ENCODE peak calls at places on chromosomes 5 and 9, in nine cellular contexts. R, X, C, K, N, T, O, Q and S are unnamed samples. For H3K36me3, the result is how much of the 10 kb centered on the place peaks cover.

GRCh38 chr9:27483576-27483975 is 40.5 kb upstream of the IFNK start:
- DNase-seq in R (no peak), T (no peak), O (no peak), K (no peak), Q (no peak), C (no peak), X (no peak), N (no peak), S (no peak)

GRCh38 chr9:133558191-133559126 is 24.0 kb downstream of the ADAMTSL2 start:
- DNase-seq in T (no peak), K (peak), O (no peak), R (peak), C (no peak), N (peak), X (peak), Q (no peak), S (no peak)

GRCh38 chr9:32294051-32294600 is 90.3 kb upstream of the ACO1 start:
- DNase-seq in K (no peak), O (no peak), N (no peak), R (no peak), X (no peak), Q (no peak), T (no peak), C (no peak), S (no peak)

GRCh38 chr9:129640086-129640870 is 1.7 kb downstream of the ASB6 start:
- DNase-seq in O (no peak), C (no peak), N (peak), Q (no peak), K (no peak), X (no peak), R (no peak), T (no peak), S (no peak)

GRCh38 chr5:37668524-37669047 is 171.3 kb downstream of the GDNF start:
- DNase-seq in N (no peak), O (peak), X (peak), Q (no peak), R (peak), C (no peak), K (peak), T (peak), S (peak)

GRCh38 chr9:78029601-78030552 is 1.7 kb downstream of the GNAQ start:
- DNase-seq in R (peak), X (no peak), T (peak), C (no peak), O (no peak), Q (no peak), N (peak), K (no peak), S (peak)

GRCh38 chr9:129378241-129378661 is 200.2 kb upstream of the IER5L start:
- DNase-seq in K (no peak), X (no peak), T (no peak), O (no peak), N (no peak), Q (no peak), R (no peak), C (no peak), S (no peak)

GRCh38 chr5:76691470-76692273 is 24.3 kb upstream of the F2R start:
- DNase-seq in O (no peak), R (peak), T (no peak), Q (no peak), K (peak), X (peak), C (no peak), N (no peak), S (no peak)

GRCh38 chr5:170307575-170308465 is 10.2 kb upstream of the LCP2 start:
- DNase-seq in K (peak), O (no peak), C (no peak), X (peak), N (peak), R (peak), T (peak), Q (no peak), S (peak)

GRCh38 chr5:66551338-66551737 is 44.9 kb upstream of the MAST4 start:
- DNase-seq in T (no peak), O (no peak), C (no peak), K (no peak), R (no peak), Q (no peak), X (no peak), N (no peak), S (no peak)

GRCh38 chr5:135689506-135689905 is 110.7 kb upstream of the CXCL14 start:
- DNase-seq in T (no peak), C (no peak), X (no peak), R (no peak), N (no peak), O (no peak), K (no peak), Q (no peak), S (no peak)

GRCh38 chr9:129459550-129460322 is 161.2 kb downstream of the C9orf50 start:
- DNase-seq in N (peak), T (no peak), X (no peak), C (no peak), K (peak), O (no peak), Q (no peak), R (no peak), S (no peak)

GRCh38 chr9:589723-590122 is 251.8 kb upstream of the DMRT1 start:
- DNase-seq in O (no peak), Q (no peak), K (no peak), N (no peak), R (peak), X (no peak), C (no peak), T (no peak), S (no peak)

GRCh38 chr5:102241809-102242421 is 54.2 kb downstream of the SLCO4C1 start:
- DNase-seq in Q (no peak), N (no peak), K (no peak), T (peak), X (no peak), R (peak), O (no peak), C (no peak), S (no peak)

GRCh38 chr9:123445981-123446610 is 90.1 kb downstream of the CRB2 start:
- DNase-seq in T (no peak), K (no peak), R (no peak), X (no peak), Q (no peak), N (peak), C (no peak), O (no peak), S (no peak)

GRCh38 chr9:76866689-76867088 is 39.2 kb downstream of the PRUNE2 start:
- DNase-seq in C (no peak), X (no peak), Q (no peak), K (no peak), O (no peak), N (peak), T (no peak), R (peak), S (no peak)

GRCh38 chr5:162128117-162128516 is 60.5 kb downstream of the GABRG2 start:
- DNase-seq in N (no peak), T (no peak), K (no peak), C (no peak), X (no peak), R (no peak), O (no peak), Q (no peak), S (no peak)

GRCh38 chr9:5510991-5511390 is 660 bp downstream of the PDCD1LG2 start:
- DNase-seq in X (no peak), Q (no peak), T (no peak), K (no peak), R (no peak), O (no peak), C (no peak), N (no peak), S (no peak)

GRCh38 chr5:34719029-34719428 is 62.9 kb downstream of the RAI14 start:
- DNase-seq in K (no peak), N (no peak), R (no peak), C (no peak), O (no peak), Q (no peak), X (no peak), T (no peak), S (no peak)

GRCh38 chr9:129597355-129598088 is 23.4 kb downstream of the C9orf50 start:
- DNase-seq in R (peak), T (peak), X (peak), O (peak), K (peak), N (peak), Q (peak), C (peak), S (peak)

GRCh38 chr9:137300607-137301085 is 1.4 kb downstream of the NRARP start:
- DNase-seq in N (no peak), X (peak), R (peak), Q (peak), O (no peak), K (peak), C (peak), T (peak), S (peak)

GRCh38 chr5:90585337-90585986 is 26.9 kb downstream of the ADGRV1 start:
- DNase-seq in C (no peak), T (no peak), Q (no peak), R (no peak), K (no peak), X (no peak), O (no peak), N (no peak), S (no peak)

GRCh38 chr9:71681708-71682268 is 86.5 kb downstream of the CEMIP2 start:
- DNase-seq in X (no peak), R (peak), N (no peak), K (no peak), O (no peak), C (no peak), T (no peak), Q (no peak), S (no peak)

GRCh38 chr9:7968642-7969041 is 169.1 kb upstream of the DMAC1 start:
- DNase-seq in C (no peak), Q (no peak), T (no peak), X (no peak), K (no peak), N (no peak), O (no peak), R (no peak), S (no peak)

GRCh38 chr5:370959-371810 is 49.7 kb downstream of the AHRR start:
- DNase-seq in X (no peak), C (peak), R (no peak), N (peak), K (peak), Q (no peak), O (peak), T (peak), S (peak)

GRCh38 chr5:105630803-105631202 is 2039.9 kb downstream of the EFNA5 start:
- DNase-seq in X (no peak), O (no peak), C (no peak), N (no peak), Q (no peak), R (no peak), T (no peak), K (no peak), S (no peak)

GRCh38 chr9:86098793-86099694 is at the start of gene GOLM1:
- DNase-seq in N (no peak), T (peak), K (peak), O (no peak), C (peak), Q (peak), X (peak), R (peak), S (peak)

GRCh38 chr5:26757941-26758340 is 280.4 kb downstream of the CDH9 start:
- DNase-seq in K (no peak), R (no peak), T (no peak), O (no peak), N (no peak), Q (no peak), X (no peak), C (no peak), S (no peak)

GRCh38 chr5:124401247-124402143 is 344.9 kb downstream of the ZNF608 start:
- DNase-seq in X (no peak), Q (no peak), C (no peak), O (no peak), N (no peak), R (no peak), K (no peak), T (no peak), S (no peak)

GRCh38 chr5:120386981-120387380 is 77.1 kb upstream of the PRR16 start:
- DNase-seq in Q (no peak), K (no peak), C (no peak), R (no peak), N (no peak), O (no peak), T (no peak), X (no peak), S (no peak)

GRCh38 chr5:55675119-55675518 is 37.0 kb downstream of the SLC38A9 start:
- DNase-seq in K (no peak), N (no peak), T (no peak), O (no peak), X (no peak), Q (no peak), R (no peak), C (no peak), S (no peak)

GRCh38 chr5:29822499-29822898 is 1371.0 kb upstream of the CDH6 start:
- DNase-seq in X (no peak), T (no peak), N (no peak), K (no peak), R (no peak), O (no peak), C (no peak), Q (no peak), S (no peak)

GRCh38 chr5:151584057-151584937 is 6.8 kb downstream of the FAT2 start:
- DNase-seq in C (no peak), X (no peak), T (no peak), K (no peak), R (no peak), N (no peak), Q (no peak), O (no peak), S (peak)

GRCh38 chr9:75589497-75589896 is 301.0 kb upstream of the PCSK5 start:
- DNase-seq in N (no peak), O (no peak), X (no peak), C (no peak), R (no peak), Q (no peak), K (no peak), T (no peak), S (no peak)

DNA sequence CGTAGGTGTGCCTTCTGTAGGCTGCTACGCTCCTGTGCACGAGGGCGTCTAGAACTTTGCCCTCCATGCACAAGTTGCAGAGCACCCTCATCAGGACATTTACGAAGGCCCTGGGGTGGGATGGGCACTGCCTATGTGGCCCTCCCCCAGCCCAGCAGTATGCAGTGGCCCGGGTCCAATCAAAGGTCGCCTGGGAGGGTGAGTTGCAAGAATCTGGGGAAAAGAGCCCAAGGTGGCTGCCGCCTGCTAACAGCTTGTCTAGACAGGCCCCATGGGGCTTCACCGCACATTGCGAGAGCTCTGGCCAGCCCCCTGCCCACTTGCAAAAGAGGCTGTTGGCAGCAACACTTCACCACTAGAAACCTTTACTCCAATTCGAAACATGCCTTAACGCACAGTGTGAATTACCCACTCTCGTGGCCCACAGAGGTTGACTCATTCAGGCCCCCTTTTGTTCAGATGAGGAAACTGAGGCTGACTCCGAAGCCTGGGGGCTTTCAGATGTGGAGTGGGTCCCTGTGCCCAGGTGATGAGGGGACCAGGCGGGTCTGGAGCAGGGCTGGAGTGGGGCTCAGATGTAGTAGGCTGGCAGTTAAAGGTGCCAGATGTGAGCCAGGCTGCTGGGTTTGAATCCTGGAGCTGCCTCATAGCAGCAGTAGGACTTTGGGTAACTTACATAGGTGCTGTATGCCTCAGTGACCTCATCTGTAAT is 31.8 kb upstream of the IL17B start:
- DNase-seq in T (no peak), C (no peak), R (no peak), X (no peak), N (peak), Q (no peak), O (no peak), K (no peak), S (no peak)
- TF ChIP-seq CTCF in T (no peak), C (no peak), R (no peak), X (no peak), N (no peak), Q (no peak), O (no peak), K (no peak), S (no peak)

GRCh38 chr5:167346461-167346860 is 945.0 kb upstream of the WWC1 start:
- DNase-seq in N (no peak), K (no peak), O (no peak), R (no peak), Q (no peak), T (no peak), X (no peak), C (no peak), S (no peak)
- H3K36me3 ChIP-seq in N (under half), K (under half), O (under half), R (under half), Q (under half), T (under half), X (under half), C (under half), S (under half)

GRCh38 chr5:1909346-1909985 is 26.7 kb upstream of the IRX4 start:
- DNase-seq in O (peak), T (no peak), K (no peak), N (no peak), R (no peak), C (no peak), Q (no peak), X (no peak), S (no peak)
- TF ChIP-seq CTCF in O (no peak), T (no peak), K (no peak), N (no peak), R (no peak), C (no peak), Q (no peak), X (no peak), S (no peak)

GRCh38 chr9:109063765-109064164 is 50.5 kb upstream of the CTNNAL1 start:
- DNase-seq in K (no peak), R (no peak), C (no peak), N (no peak), Q (no peak), O (no peak), X (no peak), T (no peak), S (no peak)
- H3K36me3 ChIP-seq in K (half or more), R (under half), C (under half), N (under half), Q (under half), O (under half), X (under half), T (under half), S (under half)

GRCh38 chr9:36632892-36633291 is 60.2 kb downstream of the MELK start:
- DNase-seq in X (no peak), R (peak), K (no peak), O (no peak), C (no peak), Q (no peak), T (no peak), N (no peak), S (no peak)
- TF ChIP-seq CTCF in X (peak), R (peak), K (peak), O (no peak), C (no peak), Q (peak), T (peak), N (peak), S (peak)

GRCh38 chr9:114279693-114280092 is 43.2 kb upstream of the ORM1 start:
- DNase-seq in N (no peak), Q (no peak), C (no peak), O (no peak), K (no peak), R (no peak), T (no peak), X (no peak), S (no peak)

GRCh38 chr9:114282507-114282906 is 40.4 kb upstream of the ORM1 start:
- DNase-seq in O (no peak), Q (no peak), T (no peak), X (peak), R (no peak), C (no peak), K (no peak), N (peak), S (no peak)

GRCh38 chr9:114282104-114282485 is 40.8 kb upstream of the ORM1 start:
- DNase-seq in T (no peak), K (no peak), Q (peak), R (no peak), C (peak), X (peak), N (peak), O (no peak), S (no peak)

GRCh38 chr9:114281421-114282103 is 41.3 kb upstream of the ORM1 start:
- DNase-seq in X (peak), N (peak), C (no peak), O (no peak), K (peak), T (no peak), R (peak), Q (peak), S (no peak)

DNA sequence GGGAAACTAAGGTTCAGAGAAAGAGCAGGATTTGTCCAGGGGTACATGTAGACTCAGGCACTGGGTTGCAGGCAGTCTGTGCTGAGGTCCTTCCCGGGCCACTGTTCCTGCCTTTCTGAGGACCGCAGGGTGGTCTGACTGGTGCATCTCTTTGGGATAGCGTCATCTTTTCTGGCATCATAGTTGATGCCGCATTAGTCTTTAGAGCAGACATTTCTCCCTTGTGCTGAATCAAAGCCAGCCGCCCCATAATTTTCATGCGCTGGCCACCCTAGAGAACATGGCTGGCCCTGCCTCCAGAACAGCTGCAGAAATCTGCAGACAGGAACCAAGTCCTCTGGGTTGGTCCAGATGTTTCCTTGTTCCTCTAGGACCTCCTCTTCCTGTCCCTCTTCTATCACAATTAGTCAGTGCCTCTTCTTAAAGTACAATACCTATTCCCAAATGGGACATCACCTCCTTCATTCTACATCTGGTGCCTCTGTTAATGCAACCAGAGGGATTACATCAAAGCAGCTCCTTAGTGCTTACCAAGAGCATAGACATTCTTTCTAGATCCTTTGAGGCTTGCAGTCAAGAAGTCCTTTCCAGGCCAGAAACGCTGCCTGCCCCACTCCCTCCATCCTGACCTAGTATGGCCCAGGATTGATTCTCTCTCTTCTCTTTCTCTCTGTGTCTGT is 42.1 kb upstream of the ORM1 start:
- DNase-seq in Q (no peak), N (peak), C (no peak), X (peak), T (no peak), K (no peak), O (no peak), R (no peak), S (no peak)
- H3K36me3 ChIP-seq in Q (under half), N (under half), C (under half), X (under half), T (under half), K (under half), O (under half), R (under half), S (under half)

DNA sequence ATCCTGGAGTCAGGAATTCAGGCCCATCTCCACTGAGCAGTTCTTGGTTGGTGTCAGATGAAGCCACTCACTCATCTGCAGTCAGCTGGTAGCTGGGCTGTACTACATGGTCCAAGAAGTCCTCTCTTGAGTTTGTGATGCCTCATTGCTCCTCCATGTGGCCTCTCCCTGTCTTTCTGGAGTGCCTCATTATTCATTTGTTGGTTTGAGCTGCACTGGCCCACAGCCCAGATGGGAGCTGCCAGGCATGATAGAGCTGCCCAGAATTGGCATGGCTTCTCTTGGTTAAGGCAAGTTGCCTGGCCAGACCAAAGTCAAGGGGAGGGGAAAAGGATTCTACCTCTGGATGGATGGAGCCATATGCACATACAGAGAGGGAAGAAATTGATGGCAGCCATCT is 8.0 kb downstream of the PTCD2 start:
- DNase-seq in C (no peak), N (no peak), T (no peak), O (no peak), X (peak), K (peak), Q (no peak), R (no peak), S (peak)
- TF ChIP-seq CTCF in C (no peak), N (no peak), T (no peak), O (no peak), X (no peak), K (peak), Q (no peak), R (no peak), S (no peak)

GRCh38 chr5:137689306-137689705 is 46.6 kb downstream of the KLHL3 start:
- DNase-seq in Q (no peak), K (no peak), X (no peak), C (no peak), R (no peak), O (no peak), T (no peak), N (no peak), S (no peak)
- H3K36me3 ChIP-seq in Q (under half), K (under half), X (under half), C (under half), R (under half), O (under half), T (under half), N (under half), S (under half)

GRCh38 chr5:171454549-171454948 is 35.1 kb downstream of the FGF18 start:
- DNase-seq in T (no peak), K (no peak), C (no peak), Q (no peak), R (no peak), N (no peak), O (no peak), X (no peak), S (no peak)
- TF ChIP-seq CTCF in T (no peak), K (no peak), C (no peak), Q (no peak), R (no peak), N (no peak), O (no peak), X (no peak), S (no peak)

GRCh38 chr5:150448353-150448752 is 1.2 kb downstream of the RPS14 start:
- DNase-seq in Q (no peak), X (no peak), K (no peak), T (no peak), N (no peak), O (no peak), C (no peak), R (no peak), S (no peak)
- H3K36me3 ChIP-seq in Q (under half), X (under half), K (under half), T (under half), N (under half), O (under half), C (under half), R (under half), S (under half)